ENCODE peak calls at places on chromosomes 3 and 15, in four cellular contexts. One of them, this sample, is unnamed.

GRCh38 chr15:39589193-39589814 is 8.4 kb downstream of the THBS1 start:
- DNase-seq in H9: no peak
- DNase-seq in H1: no peak
- DNase-seq in IMR-90: no peak
- DNase-seq in this sample: no peak

GRCh38 chr15:72060687-72061250 is 57.2 kb downstream of the MYO9A start:
- DNase-seq in H9: no peak
- DNase-seq in IMR-90: no peak
- DNase-seq in H1: no peak
- DNase-seq in this sample: no peak

GRCh38 chr3:104437131-104437750 is 929.5 kb upstream of the ALCAM start:
- DNase-seq in IMR-90: peak
- DNase-seq in H9: no peak
- DNase-seq in H1: no peak
- DNase-seq in this sample: peak

GRCh38 chr3:153038779-153039178 is 123.2 kb upstream of the RAP2B start:
- DNase-seq in IMR-90: no peak
- DNase-seq in H9: no peak
- DNase-seq in H1: no peak
- DNase-seq in this sample: no peak

GRCh38 chr15:48810414-48811324 is at the start of gene CEP152:
- DNase-seq in IMR-90: peak
- DNase-seq in H1: peak
- DNase-seq in H9: peak
- DNase-seq in this sample: peak

GRCh38 chr15:56732135-56732880 is 1.0 kb downstream of the ZNF280D start:
- DNase-seq in H1: no peak
- DNase-seq in IMR-90: peak
- DNase-seq in H9: no peak
- DNase-seq in this sample: peak

GRCh38 chr3:136928240-136928639 is 29.5 kb upstream of the IL20RB start:
- DNase-seq in IMR-90: no peak
- DNase-seq in H9: no peak
- DNase-seq in H1: no peak
- DNase-seq in this sample: no peak

GRCh38 chr3:197003461-197004385 is 25.9 kb downstream of the MELTF start:
- DNase-seq in IMR-90: no peak
- DNase-seq in H1: no peak
- DNase-seq in H9: peak
- DNase-seq in this sample: peak

GRCh38 chr3:8972614-8973013 is 9.3 kb upstream of the RAD18 start:
- DNase-seq in IMR-90: peak
- DNase-seq in H1: no peak
- DNase-seq in H9: no peak
- DNase-seq in this sample: peak

GRCh38 chr3:197520311-197521276 is 35.2 kb downstream of the BDH1 start:
- DNase-seq in IMR-90: peak
- DNase-seq in H1: no peak
- DNase-seq in H9: peak
- DNase-seq in this sample: peak

GRCh38 chr3:148951599-148952361 is 39.6 kb upstream of the GYG1 start:
- DNase-seq in IMR-90: peak
- DNase-seq in H1: no peak
- DNase-seq in H9: no peak
- DNase-seq in this sample: no peak

GRCh38 chr3:64863811-64864210 is 176.0 kb upstream of the ADAMTS9 start:
- DNase-seq in H1: no peak
- DNase-seq in H9: no peak
- DNase-seq in IMR-90: no peak
- DNase-seq in this sample: no peak

GRCh38 chr15:85690546-85691226 is 104.0 kb downstream of the KLHL25 start:
- DNase-seq in IMR-90: no peak
- DNase-seq in H1: no peak
- DNase-seq in H9: no peak
- DNase-seq in this sample: no peak

GRCh38 chr3:71702131-71703024 is 22.8 kb downstream of the EIF4E3 start:
- DNase-seq in H1: no peak
- DNase-seq in H9: no peak
- DNase-seq in IMR-90: no peak
- DNase-seq in this sample: peak

GRCh38 chr3:172203522-172204258 is 164.3 kb downstream of the FNDC3B start:
- DNase-seq in IMR-90: no peak
- DNase-seq in H1: no peak
- DNase-seq in H9: no peak
- DNase-seq in this sample: no peak

GRCh38 chr3:127722104-127722784 is 49.5 kb downstream of the ABTB1 start:
- DNase-seq in IMR-90: no peak
- DNase-seq in H1: no peak
- DNase-seq in H9: no peak
- DNase-seq in this sample: peak

GRCh38 chr3:128681277-128681829 is 30.7 kb upstream of the RPN1 start:
- DNase-seq in H9: no peak
- DNase-seq in IMR-90: no peak
- DNase-seq in H1: no peak
- DNase-seq in this sample: no peak

GRCh38 chr3:113096158-113096893 is 105.5 kb downstream of the GTPBP8 start:
- DNase-seq in IMR-90: peak
- DNase-seq in H9: no peak
- DNase-seq in H1: no peak
- DNase-seq in this sample: no peak

GRCh38 chr3:20043825-20044224 is 3.6 kb downstream of the KAT2B start:
- DNase-seq in H9: no peak
- DNase-seq in H1: no peak
- DNase-seq in IMR-90: no peak
- DNase-seq in this sample: no peak

GRCh38 chr15:52191207-52191606 is at the start of gene GNB5:
- DNase-seq in IMR-90: no peak
- DNase-seq in H1: no peak
- DNase-seq in H9: no peak
- DNase-seq in this sample: peak

GRCh38 chr3:179653106-179653776 is 401 bp downstream of the USP13 start:
- DNase-seq in H9: peak
- DNase-seq in IMR-90: peak
- DNase-seq in H1: no peak
- DNase-seq in this sample: peak

GRCh38 chr3:129694228-129694627 is 87.8 kb upstream of the PLXND1 start:
- DNase-seq in H9: no peak
- DNase-seq in H1: no peak
- DNase-seq in IMR-90: no peak
- DNase-seq in this sample: peak

GRCh38 chr3:114674041-114674440 is 380.2 kb downstream of the TIGIT start:
- DNase-seq in H1: no peak
- DNase-seq in H9: no peak
- DNase-seq in IMR-90: peak
- DNase-seq in this sample: no peak

GRCh38 chr3:114673481-114673880 is 379.7 kb downstream of the TIGIT start:
- DNase-seq in H9: no peak
- DNase-seq in IMR-90: no peak
- DNase-seq in H1: no peak
- DNase-seq in this sample: no peak

GRCh38 chr3:114672692-114673447 is 379.0 kb downstream of the TIGIT start:
- DNase-seq in IMR-90: no peak
- DNase-seq in H1: no peak
- DNase-seq in H9: no peak
- DNase-seq in this sample: no peak

GRCh38 chr3:114671741-114672510 is 378.1 kb downstream of the TIGIT start:
- DNase-seq in H1: no peak
- DNase-seq in H9: no peak
- DNase-seq in IMR-90: no peak
- DNase-seq in this sample: no peak

DNA sequence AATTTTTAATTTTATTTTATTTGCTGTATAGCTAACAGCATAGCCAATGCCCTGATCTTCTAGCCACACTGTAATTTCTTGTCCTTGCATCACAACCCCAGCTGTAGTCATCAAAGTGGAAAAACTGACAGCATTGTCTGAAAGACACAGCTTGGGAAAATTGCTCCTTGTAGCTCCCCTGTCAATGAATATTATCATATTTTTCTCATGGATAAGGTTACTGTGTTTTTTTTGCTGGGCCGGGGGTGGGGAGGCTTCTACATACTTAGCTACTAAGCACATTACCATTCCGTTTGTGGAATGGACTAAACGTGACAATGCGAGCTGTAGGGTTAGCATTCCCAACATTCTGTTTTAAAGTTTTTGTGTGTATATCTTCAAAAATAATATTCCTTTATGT is 381.3 kb downstream of the TIGIT start:
- DNase-seq in IMR-90: peak
- DNase-seq in H1: no peak
- DNase-seq in H9: no peak
- DNase-seq in this sample: no peak
- H2BK15ac ChIP-seq in IMR-90: no peak
- H2BK15ac ChIP-seq in H1: no peak
- H2BK15ac ChIP-seq in H9: no peak
- H2BK15ac ChIP-seq in this sample: no peak

DNA sequence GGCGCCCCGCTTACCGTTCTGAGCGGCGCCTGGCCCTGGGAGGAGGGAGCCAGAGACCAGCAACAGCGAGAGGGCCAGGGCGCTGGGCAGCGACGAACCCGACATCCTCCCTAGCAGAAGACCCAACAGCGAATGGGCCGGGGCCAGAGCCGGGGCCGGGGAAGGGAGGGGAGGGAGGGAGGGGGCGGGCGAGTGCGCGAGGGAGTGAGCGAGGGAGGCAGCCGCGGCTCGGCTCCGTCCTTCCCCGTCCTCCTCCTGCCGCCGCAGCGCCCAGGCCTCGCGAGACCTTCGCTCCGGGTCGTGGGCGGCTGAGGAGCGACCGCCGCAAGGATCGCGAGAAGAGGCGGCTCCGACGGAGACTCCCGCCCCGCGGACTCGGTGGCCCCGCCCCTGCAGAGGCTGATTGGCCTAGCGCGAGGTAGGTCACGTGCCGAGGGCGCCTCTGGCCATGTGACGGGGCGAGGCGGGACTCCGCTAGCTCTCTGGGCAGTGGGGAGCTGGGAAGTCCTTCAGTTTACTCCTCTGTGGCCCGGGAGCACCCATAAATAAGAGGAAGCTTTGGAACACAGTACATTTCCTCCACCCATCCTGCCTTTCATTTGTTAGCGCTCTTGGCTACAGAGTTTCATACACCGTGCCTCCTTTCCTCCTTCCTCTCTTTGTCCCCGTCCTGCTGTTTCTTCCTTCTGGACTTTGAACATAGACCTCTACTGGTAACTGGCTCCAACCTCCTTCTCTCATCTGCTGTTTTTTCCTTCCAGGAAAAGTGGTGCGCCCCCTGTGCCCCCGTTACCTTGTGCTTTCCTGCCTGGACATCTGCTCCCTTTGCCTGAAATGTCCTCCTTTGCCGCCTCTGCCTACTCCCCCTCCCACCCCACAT is at the start of gene NPTN:
- DNase-seq in H1: peak
- DNase-seq in H9: peak
- DNase-seq in IMR-90: peak
- DNase-seq in this sample: peak
- H2BK120ac ChIP-seq in H1: no peak
- H2BK120ac ChIP-seq in H9: no peak
- H2BK120ac ChIP-seq in IMR-90: peak
- H2BK120ac ChIP-seq in this sample: peak

GRCh38 chr3:23644741-23645140 is 161.0 kb upstream of the UBE2E1 start:
- DNase-seq in IMR-90: no peak
- DNase-seq in H9: no peak
- DNase-seq in H1: peak
- DNase-seq in this sample: no peak

GRCh38 chr3:23647706-23648258 is 158.0 kb upstream of the UBE2E1 start:
- DNase-seq in H1: no peak
- DNase-seq in IMR-90: no peak
- DNase-seq in H9: no peak
- DNase-seq in this sample: no peak

GRCh38 chr3:23645533-23646196 is 160.1 kb upstream of the UBE2E1 start:
- DNase-seq in H9: no peak
- DNase-seq in IMR-90: no peak
- DNase-seq in H1: no peak
- DNase-seq in this sample: no peak

GRCh38 chr3:23648326-23648964 is 157.3 kb upstream of the UBE2E1 start:
- DNase-seq in H1: no peak
- DNase-seq in IMR-90: peak
- DNase-seq in H9: no peak
- DNase-seq in this sample: peak

DNA sequence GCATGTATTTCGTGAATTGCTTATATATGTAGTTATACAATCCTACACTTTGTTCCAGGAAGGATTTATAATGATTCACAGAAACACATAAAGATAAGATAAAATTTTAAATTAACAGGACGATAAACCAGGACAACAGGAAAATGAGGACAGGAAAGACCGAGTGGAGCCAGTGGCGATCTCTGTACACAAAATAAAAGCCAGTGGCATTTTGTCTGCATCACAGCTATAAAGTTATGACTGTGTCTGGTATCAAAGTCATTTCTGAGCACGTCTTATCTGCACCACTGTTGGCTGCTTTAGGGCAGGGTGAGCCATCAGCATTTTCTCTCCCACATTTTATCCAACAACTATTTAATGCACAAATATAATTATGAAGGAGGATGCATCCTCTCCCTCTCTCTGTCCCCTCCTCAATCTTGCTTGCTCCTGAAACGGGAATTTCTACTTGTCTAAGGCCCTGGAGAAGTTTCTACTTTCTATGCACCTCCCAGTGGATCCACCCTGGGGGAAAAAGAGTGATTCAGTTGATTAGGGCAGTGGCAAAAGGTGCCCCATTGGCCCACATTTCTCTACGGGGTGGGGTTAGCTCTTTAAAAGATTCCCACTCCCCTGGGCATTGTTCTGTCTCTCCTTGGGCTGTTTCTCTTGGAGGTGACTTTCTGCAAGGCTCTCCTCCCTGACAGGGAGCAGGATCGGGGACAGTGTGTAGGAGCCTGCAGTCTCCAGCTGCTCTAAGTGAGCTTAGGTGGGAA is 159.4 kb upstream of the UBE2E1 start:
- DNase-seq in H1: no peak
- DNase-seq in H9: no peak
- DNase-seq in IMR-90: no peak
- DNase-seq in this sample: peak
- H3K56ac ChIP-seq in H1: no peak
- H3K56ac ChIP-seq in H9: no peak
- H3K56ac ChIP-seq in IMR-90: no peak
- H3K56ac ChIP-seq in this sample: no peak

DNA sequence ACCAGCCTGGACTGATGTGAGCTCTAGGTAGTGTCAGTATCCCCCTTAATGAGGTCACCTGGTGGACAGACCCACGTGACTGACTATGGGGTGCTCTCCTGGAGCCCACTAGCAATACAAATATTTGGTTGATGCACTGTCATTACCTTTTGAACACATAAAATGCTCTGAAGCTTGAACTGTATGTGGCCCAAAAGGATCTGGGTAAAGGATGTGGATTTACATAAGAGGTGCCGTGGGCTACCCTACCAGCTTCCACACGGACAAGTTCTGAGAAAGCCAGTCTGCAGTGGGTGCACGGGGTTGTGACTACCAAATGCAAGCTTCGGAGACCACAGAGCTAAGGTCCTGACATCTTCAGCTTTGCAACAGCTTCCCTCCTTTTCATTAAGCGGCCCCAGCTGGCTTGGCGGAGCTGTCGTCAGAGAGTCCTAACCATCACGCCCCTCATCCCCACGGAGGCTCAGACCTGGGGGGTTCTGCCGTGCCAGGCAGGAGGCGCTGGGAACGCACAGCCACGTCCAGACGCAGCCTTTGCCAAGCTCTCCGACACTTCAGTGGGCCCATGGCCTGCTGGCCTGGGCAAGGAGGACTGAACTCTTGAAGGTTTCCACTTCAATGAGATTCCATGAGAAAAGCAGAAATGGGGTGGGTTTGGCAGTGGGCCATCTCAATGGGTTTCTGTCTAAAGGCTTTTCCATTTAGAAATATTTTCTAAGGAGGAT is 228.3 kb downstream of the ADAMTS17 start:
- DNase-seq in IMR-90: no peak
- DNase-seq in H1: no peak
- DNase-seq in H9: no peak
- DNase-seq in this sample: no peak
- H2BK15ac ChIP-seq in IMR-90: peak
- H2BK15ac ChIP-seq in H1: no peak
- H2BK15ac ChIP-seq in H9: no peak
- H2BK15ac ChIP-seq in this sample: no peak